ENCODE peak calls at places on chromosomes 5 and 9, in eight cellular contexts. One of them, this sample, is unnamed.

GRCh38 chr5:140672455-140673186 is 755 bp downstream of the DND1 start:
- DNase-seq in GM19239: no peak
- DNase-seq in stimulated activated CD8-positive, alpha-beta memory T cell treated with anti-CD3 and anti-CD28 coated beads, Interleukin-15, amount 100 ng/mL, for 48 hours: no peak
- DNase-seq in activated T-helper 9 cell treated with anti-CD3 and anti-CD28 coated beads, Interleukin-2, amount 50 U/mL, for 16 hours: no peak
- DNase-seq in GM04504: no peak
- DNase-seq in bronchial epithelial cell: no peak
- DNase-seq in left colon: peak
- DNase-seq in ELR: peak
- DNase-seq in this sample: no peak

GRCh38 chr5:135069895-135070657 is 36.0 kb upstream of the PITX1 start:
- DNase-seq in bronchial epithelial cell: no peak
- DNase-seq in stimulated activated CD8-positive, alpha-beta memory T cell treated with anti-CD3 and anti-CD28 coated beads, Interleukin-15, amount 100 ng/mL, for 48 hours: no peak
- DNase-seq in left colon: peak
- DNase-seq in activated T-helper 9 cell treated with anti-CD3 and anti-CD28 coated beads, Interleukin-2, amount 50 U/mL, for 16 hours: no peak
- DNase-seq in GM19239: no peak
- DNase-seq in GM04504: no peak
- DNase-seq in ELR: no peak
- DNase-seq in this sample: no peak

GRCh38 chr5:320524-321232 is 836 bp upstream of the AHRR start:
- DNase-seq in stimulated activated CD8-positive, alpha-beta memory T cell treated with anti-CD3 and anti-CD28 coated beads, Interleukin-15, amount 100 ng/mL, for 48 hours: no peak
- DNase-seq in activated T-helper 9 cell treated with anti-CD3 and anti-CD28 coated beads, Interleukin-2, amount 50 U/mL, for 16 hours: no peak
- DNase-seq in bronchial epithelial cell: no peak
- DNase-seq in ELR: no peak
- DNase-seq in GM04504: no peak
- DNase-seq in GM19239: no peak
- DNase-seq in left colon: no peak
- DNase-seq in this sample: no peak

GRCh38 chr5:149280124-149280523 is 8.5 kb downstream of the AFAP1L1 start:
- DNase-seq in activated T-helper 9 cell treated with anti-CD3 and anti-CD28 coated beads, Interleukin-2, amount 50 U/mL, for 16 hours: no peak
- DNase-seq in bronchial epithelial cell: no peak
- DNase-seq in stimulated activated CD8-positive, alpha-beta memory T cell treated with anti-CD3 and anti-CD28 coated beads, Interleukin-15, amount 100 ng/mL, for 48 hours: no peak
- DNase-seq in left colon: no peak
- DNase-seq in GM19239: no peak
- DNase-seq in ELR: no peak
- DNase-seq in GM04504: no peak
- DNase-seq in this sample: no peak

GRCh38 chr5:151213803-151214613 is 9.9 kb downstream of the CCDC69 start:
- DNase-seq in ELR: peak
- DNase-seq in activated T-helper 9 cell treated with anti-CD3 and anti-CD28 coated beads, Interleukin-2, amount 50 U/mL, for 16 hours: peak
- DNase-seq in GM19239: peak
- DNase-seq in left colon: peak
- DNase-seq in bronchial epithelial cell: peak
- DNase-seq in stimulated activated CD8-positive, alpha-beta memory T cell treated with anti-CD3 and anti-CD28 coated beads, Interleukin-15, amount 100 ng/mL, for 48 hours: peak
- DNase-seq in GM04504: no peak
- DNase-seq in this sample: no peak

GRCh38 chr9:34365282-34365681 is 11.4 kb downstream of the MYORG start:
- DNase-seq in left colon: no peak
- DNase-seq in ELR: no peak
- DNase-seq in GM19239: no peak
- DNase-seq in activated T-helper 9 cell treated with anti-CD3 and anti-CD28 coated beads, Interleukin-2, amount 50 U/mL, for 16 hours: no peak
- DNase-seq in stimulated activated CD8-positive, alpha-beta memory T cell treated with anti-CD3 and anti-CD28 coated beads, Interleukin-15, amount 100 ng/mL, for 48 hours: no peak
- DNase-seq in GM04504: no peak
- DNase-seq in bronchial epithelial cell: no peak
- DNase-seq in this sample: no peak

GRCh38 chr9:32490601-32491000 is 35.4 kb downstream of the RIGI start:
- DNase-seq in GM19239: no peak
- DNase-seq in GM04504: no peak
- DNase-seq in activated T-helper 9 cell treated with anti-CD3 and anti-CD28 coated beads, Interleukin-2, amount 50 U/mL, for 16 hours: no peak
- DNase-seq in ELR: no peak
- DNase-seq in stimulated activated CD8-positive, alpha-beta memory T cell treated with anti-CD3 and anti-CD28 coated beads, Interleukin-15, amount 100 ng/mL, for 48 hours: no peak
- DNase-seq in bronchial epithelial cell: no peak
- DNase-seq in left colon: no peak
- DNase-seq in this sample: no peak

GRCh38 chr9:121026768-121027167 is 23.3 kb downstream of the C5 start:
- DNase-seq in activated T-helper 9 cell treated with anti-CD3 and anti-CD28 coated beads, Interleukin-2, amount 50 U/mL, for 16 hours: no peak
- DNase-seq in left colon: no peak
- DNase-seq in ELR: no peak
- DNase-seq in stimulated activated CD8-positive, alpha-beta memory T cell treated with anti-CD3 and anti-CD28 coated beads, Interleukin-15, amount 100 ng/mL, for 48 hours: no peak
- DNase-seq in GM19239: no peak
- DNase-seq in bronchial epithelial cell: peak
- DNase-seq in GM04504: no peak
- DNase-seq in this sample: no peak

GRCh38 chr5:106459541-106459940 is 1211.2 kb downstream of the EFNA5 start:
- DNase-seq in GM19239: no peak
- DNase-seq in left colon: no peak
- DNase-seq in ELR: no peak
- DNase-seq in bronchial epithelial cell: no peak
- DNase-seq in GM04504: no peak
- DNase-seq in activated T-helper 9 cell treated with anti-CD3 and anti-CD28 coated beads, Interleukin-2, amount 50 U/mL, for 16 hours: no peak
- DNase-seq in stimulated activated CD8-positive, alpha-beta memory T cell treated with anti-CD3 and anti-CD28 coated beads, Interleukin-15, amount 100 ng/mL, for 48 hours: no peak
- DNase-seq in this sample: no peak

GRCh38 chr9:26369096-26369495 is 523.5 kb downstream of the CAAP1 start:
- DNase-seq in stimulated activated CD8-positive, alpha-beta memory T cell treated with anti-CD3 and anti-CD28 coated beads, Interleukin-15, amount 100 ng/mL, for 48 hours: no peak
- DNase-seq in GM04504: peak
- DNase-seq in left colon: no peak
- DNase-seq in bronchial epithelial cell: no peak
- DNase-seq in ELR: peak
- DNase-seq in GM19239: no peak
- DNase-seq in activated T-helper 9 cell treated with anti-CD3 and anti-CD28 coated beads, Interleukin-2, amount 50 U/mL, for 16 hours: no peak
- DNase-seq in this sample: no peak